ENCODE peak calls at places on chromosomes 16 and 17, in four cellular contexts. Y, R, O and C are unnamed samples.

GRCh38 chr17:74089869-74090464 is 113.5 kb upstream of the RPL38 start:
- DNase-seq in Y (peak), R (no peak), O (peak), C (peak)

GRCh38 chr17:50261051-50261915 is 13.0 kb upstream of the TMEM92 start:
- DNase-seq in Y (no peak), R (no peak), O (no peak), C (no peak)

GRCh38 chr16:85733839-85734170 is 17.1 kb downstream of the C16orf74 start:
- DNase-seq in Y (no peak), R (no peak), O (peak), C (no peak)

GRCh38 chr17:4583796-4584124 is 569 bp upstream of the SMTNL2 start:
- DNase-seq in Y (no peak), R (no peak), O (peak), C (no peak)

GRCh38 chr17:69945698-69946185 is 129.3 kb upstream of the KCNJ16 start:
- DNase-seq in Y (no peak), R (no peak), O (no peak), C (no peak)

GRCh38 chr17:44900894-44901293 is 1.6 kb upstream of the EFTUD2 start:
- DNase-seq in Y (no peak), R (no peak), O (no peak), C (peak)

GRCh38 chr17:1830288-1830687 is 483 bp downstream of the RPA1 start:
- DNase-seq in Y (no peak), R (no peak), O (peak), C (peak)

GRCh38 chr17:61409301-61410099 is 9.9 kb downstream of the TBX2 start:
- DNase-seq in Y (peak), R (no peak), O (peak), C (peak)

GRCh38 chr16:22948603-22949368 is 134.8 kb downstream of the HS3ST2 start:
- DNase-seq in Y (peak), R (no peak), O (peak), C (peak)

GRCh38 chr16:82023206-82023605 is 11.8 kb upstream of the HSD17B2 start:
- DNase-seq in Y (no peak), R (no peak), O (no peak), C (no peak)